ENCODE peak calls at places on chromosomes 12 and 14, in five cellular contexts. T, F, G, K and J are unnamed samples.

GRCh38 chr12:53985900-53986685 is 1.1 kb downstream of the HOXC10 start:
- DNase-seq in T (no peak), F (peak), G (no peak), K (no peak), J (no peak)

GRCh38 chr12:53201639-53202038 is 5.4 kb downstream of the ITGB7 start:
- DNase-seq in T (no peak), F (no peak), G (no peak), K (no peak), J (no peak)

GRCh38 chr12:55816876-55817351 is 610 bp downstream of the SARNP start:
- DNase-seq in T (no peak), F (peak), G (no peak), K (no peak), J (no peak)

GRCh38 chr12:34294137-34294536 is 271.8 kb downstream of the ALG10 start:
- DNase-seq in T (no peak), F (no peak), G (peak), K (no peak), J (no peak)

GRCh38 chr14:60349663-60350365 is 100.8 kb downstream of the PPM1A start:
- DNase-seq in T (peak), F (peak), G (no peak), K (no peak), J (peak)

GRCh38 chr14:97456958-97457357 is 659.8 kb downstream of the VRK1 start:
- DNase-seq in T (no peak), F (peak), G (no peak), K (peak), J (no peak)

GRCh38 chr12:132949936-132950837 is 5.9 kb downstream of the ZNF605 start:
- DNase-seq in T (no peak), F (no peak), G (no peak), K (no peak), J (no peak)

GRCh38 chr12:131872154-131873046 is 22.0 kb upstream of the ULK1 start:
- DNase-seq in T (no peak), F (peak), G (no peak), K (no peak), J (no peak)

GRCh38 chr14:68662395-68662794 is 130.5 kb downstream of the ZFP36L1 start:
- DNase-seq in T (peak), F (no peak), G (peak), K (no peak), J (no peak)

GRCh38 chr12:16939871-16940306 is 333.9 kb upstream of the LMO3 start:
- DNase-seq in T (no peak), F (peak), G (no peak), K (no peak), J (peak)

GRCh38 chr12:107196681-107197080 is 103.3 kb upstream of the CRY1 start:
- DNase-seq in T (no peak), F (peak), G (no peak), K (no peak), J (no peak)

GRCh38 chr14:96592591-96593388 is 90.6 kb downstream of the PAPOLA start:
- DNase-seq in T (no peak), F (peak), G (peak), K (peak), J (no peak)

GRCh38 chr12:124449623-124450375 is 117.6 kb downstream of the NCOR2 start:
- DNase-seq in T (no peak), F (no peak), G (no peak), K (no peak), J (no peak)

GRCh38 chr14:100825691-100826331 is at the start of gene MEG3:
- DNase-seq in T (peak), F (no peak), G (no peak), K (no peak), J (no peak)

GRCh38 chr14:104263671-104264358 is 125.4 kb downstream of the KIF26A start:
- DNase-seq in T (peak), F (no peak), G (peak), K (no peak), J (peak)

GRCh38 chr12:89345830-89346740 is 6.2 kb downstream of the DUSP6 start:
- DNase-seq in T (no peak), F (peak), G (peak), K (peak), J (peak)

GRCh38 chr12:120710805-120711296 is 593 bp downstream of the UNC119B start:
- DNase-seq in T (peak), F (peak), G (no peak), K (peak), J (no peak)

GRCh38 chr12:54683388-54683787 is 35.2 kb upstream of the DCD start:
- DNase-seq in T (no peak), F (no peak), G (no peak), K (no peak), J (peak)

GRCh38 chr14:105256292-105256960 is 8.1 kb downstream of the BTBD6 start:
- DNase-seq in T (no peak), F (no peak), G (no peak), K (no peak), J (no peak)

GRCh38 chr12:52390739-52391617 is 5.5 kb upstream of the KRT84 start:
- DNase-seq in T (no peak), F (peak), G (no peak), K (no peak), J (no peak)

GRCh38 chr14:100898935-100899840 is 4.3 kb downstream of the RTL1 start:
- DNase-seq in T (peak), F (no peak), G (peak), K (no peak), J (no peak)

GRCh38 chr12:57793920-57794319 is 11.3 kb downstream of the TSFM start:
- DNase-seq in T (no peak), F (peak), G (no peak), K (no peak), J (no peak)

GRCh38 chr12:12610711-12611110 is 965 bp upstream of the CREBL2 start:
- DNase-seq in T (no peak), F (no peak), G (no peak), K (no peak), J (no peak)

GRCh38 chr12:132309162-132310086 is 20.0 kb downstream of the GALNT9 start:
- DNase-seq in T (no peak), F (no peak), G (no peak), K (no peak), J (no peak)